ENCODE peak calls at places on chromosomes 12 and 14, in nine cellular contexts. V is activated CD8-positive, alpha-beta memory T cell treated with anti-CD3 and anti-CD28 coated beads, Interleukin-2, amount 50 U/mL, for 48 hours; X is Ammon's horn; D is vagina; G is NCI-H226; W is hippocampal formation; J is left cardiac atrium; T is activated naive CD8-positive, alpha-beta T cell treated with anti-CD3 and anti-CD28 coated beads, Interleukin-2, amount 50 U/mL, for 24 hours; R is activated T-cell treated with anti-CD3 and anti-CD28 coated beads for 1 hour. S is an unnamed sample.

GRCh38 chr12:103858953-103859601 is 18.0 kb upstream of the NT5DC3 start:
- DNase-seq in V (no peak), X (no peak), D (no peak), G (peak), W (no peak), J (peak), T (no peak), R (no peak), S (peak)

GRCh38 chr12:79563021-79563739 is 127.6 kb downstream of the PAWR start:
- DNase-seq in V (no peak), X (no peak), D (no peak), G (no peak), W (no peak), J (no peak), T (no peak), R (no peak), S (no peak)

GRCh38 chr12:31260840-31261239 is 65.1 kb downstream of the SINHCAF start:
- DNase-seq in V (no peak), X (no peak), D (no peak), G (no peak), W (no peak), J (no peak), T (no peak), R (no peak), S (no peak)

GRCh38 chr14:93346926-93347721 is at the start of gene COX8C:
- DNase-seq in V (no peak), X (no peak), D (no peak), G (no peak), W (no peak), J (no peak), T (no peak), R (no peak), S (no peak)

GRCh38 chr12:2453076-2453806 is 341.5 kb upstream of the FKBP4 start:
- DNase-seq in V (no peak), X (no peak), D (no peak), G (no peak), W (no peak), J (no peak), T (no peak), R (no peak), S (no peak)

GRCh38 chr14:73754911-73755360 is 40.8 kb upstream of the PNMA1 start:
- DNase-seq in V (no peak), X (peak), D (no peak), G (no peak), W (peak), J (peak), T (no peak), R (no peak), S (no peak)

GRCh38 chr12:80241576-80242273 is 142.4 kb downstream of the OTOGL start:
- DNase-seq in V (no peak), X (no peak), D (no peak), G (peak), W (no peak), J (no peak), T (no peak), R (no peak), S (no peak)

GRCh38 chr12:53069621-53070410 is 9.4 kb downstream of the SPRYD3 start:
- DNase-seq in V (no peak), X (no peak), D (no peak), G (no peak), W (no peak), J (peak), T (no peak), R (no peak), S (no peak)

GRCh38 chr12:122523280-122523679 is 3.5 kb downstream of the RSRC2 start:
- DNase-seq in V (no peak), X (no peak), D (no peak), G (no peak), W (no peak), J (no peak), T (no peak), R (no peak), S (no peak)

GRCh38 chr14:72173038-72173720 is 240.9 kb downstream of the RGS6 start:
- DNase-seq in V (no peak), X (no peak), D (no peak), G (no peak), W (no peak), J (no peak), T (no peak), R (no peak), S (no peak)

GRCh38 chr14:93056166-93056839 is 59.4 kb downstream of the ITPK1 start:
- DNase-seq in V (no peak), X (no peak), D (no peak), G (no peak), W (no peak), J (no peak), T (no peak), R (no peak), S (no peak)

GRCh38 chr12:62438098-62438692 is 28.4 kb upstream of the MON2 start:
- DNase-seq in V (no peak), X (peak), D (no peak), G (peak), W (peak), J (peak), T (peak), R (peak), S (peak)

GRCh38 chr12:56988207-56988739 is 18.1 kb downstream of the ZBTB39 start:
- DNase-seq in V (no peak), X (no peak), D (peak), G (peak), W (no peak), J (peak), T (no peak), R (no peak), S (no peak)

GRCh38 chr12:111788178-111788654 is 21.5 kb downstream of the ALDH2 start:
- DNase-seq in V (no peak), X (peak), D (no peak), G (no peak), W (peak), J (peak), T (no peak), R (no peak), S (peak)

GRCh38 chr12:120944645-120945217 is 33.6 kb upstream of the HNF1A start:
- DNase-seq in V (peak), X (peak), D (no peak), G (no peak), W (no peak), J (peak), T (peak), R (peak), S (peak)

GRCh38 chr14:103401223-103402214 is 16.3 kb downstream of the MARK3 start:
- DNase-seq in V (no peak), X (no peak), D (no peak), G (peak), W (no peak), J (no peak), T (no peak), R (no peak), S (no peak)

GRCh38 chr12:49359671-49360070 is 7.6 kb upstream of the SPATS2 start:
- DNase-seq in V (peak), X (no peak), D (no peak), G (no peak), W (no peak), J (no peak), T (no peak), R (no peak), S (no peak)

GRCh38 chr14:101973356-101973755 is 9.0 kb downstream of the DYNC1H1 start:
- DNase-seq in V (no peak), X (no peak), D (no peak), G (peak), W (no peak), J (no peak), T (no peak), R (no peak), S (no peak)

GRCh38 chr12:67269632-67270578 is 747 bp downstream of the CAND1 start:
- DNase-seq in V (peak), X (peak), D (no peak), G (peak), W (peak), J (peak), T (peak), R (peak), S (peak)

GRCh38 chr14:88045705-88046104 is 40.8 kb downstream of the GPR65 start:
- DNase-seq in V (no peak), X (peak), D (no peak), G (no peak), W (peak), J (peak), T (no peak), R (no peak), S (no peak)

GRCh38 chr12:132403636-132404434 is 74.4 kb upstream of the GALNT9 start:
- DNase-seq in V (no peak), X (no peak), D (no peak), G (no peak), W (no peak), J (no peak), T (no peak), R (no peak), S (no peak)

GRCh38 chr12:114975974-114976310 is 292.0 kb upstream of the TBX3 start:
- DNase-seq in V (no peak), X (no peak), D (no peak), G (no peak), W (no peak), J (no peak), T (no peak), R (no peak), S (no peak)

GRCh38 chr12:13941258-13942249 is 39.8 kb downstream of the GRIN2B start:
- DNase-seq in V (no peak), X (peak), D (no peak), G (peak), W (no peak), J (peak), T (peak), R (no peak), S (peak)

GRCh38 chr12:4272976-4273650 is 449 bp upstream of the CCND2 start:
- DNase-seq in V (no peak), X (no peak), D (no peak), G (no peak), W (no peak), J (no peak), T (no peak), R (no peak), S (no peak)

GRCh38 chr14:44168566-44168965 is 338.5 kb downstream of the FSCB start:
- DNase-seq in V (no peak), X (no peak), D (no peak), G (peak), W (no peak), J (no peak), T (no peak), R (no peak), S (no peak)

GRCh38 chr12:118494776-118495175 is 118.4 kb downstream of the SUDS3 start:
- DNase-seq in V (no peak), X (no peak), D (no peak), G (no peak), W (no peak), J (no peak), T (no peak), R (no peak), S (no peak)

GRCh38 chr14:104557086-104557485 is 22.5 kb upstream of the C14orf180 start:
- DNase-seq in V (no peak), X (no peak), D (no peak), G (no peak), W (no peak), J (no peak), T (no peak), R (no peak), S (no peak)

GRCh38 chr14:21068521-21069387 is 1.4 kb upstream of the ARHGEF40 start:
- DNase-seq in V (peak), X (peak), D (no peak), G (peak), W (peak), J (peak), T (peak), R (no peak), S (peak)

GRCh38 chr14:21940887-21941855 is 267.6 kb upstream of the OR4E1 start:
- DNase-seq in V (no peak), X (no peak), D (no peak), G (no peak), W (no peak), J (no peak), T (peak), R (peak), S (no peak)

GRCh38 chr12:97312570-97313135 is 150.0 kb upstream of the RMST start:
- DNase-seq in V (no peak), X (no peak), D (no peak), G (no peak), W (no peak), J (no peak), T (no peak), R (no peak), S (no peak)

GRCh38 chr14:25411933-25412757 is 362.2 kb upstream of the STXBP6 start:
- DNase-seq in V (no peak), X (peak), D (no peak), G (no peak), W (peak), J (no peak), T (no peak), R (no peak), S (no peak)

GRCh38 chr14:97331526-97331925 is 534.3 kb downstream of the VRK1 start:
- DNase-seq in V (no peak), X (no peak), D (no peak), G (no peak), W (no peak), J (no peak), T (no peak), R (no peak), S (no peak)

GRCh38 chr12:30752255-30752654 is 2.5 kb downstream of the CAPRIN2 start:
- DNase-seq in V (no peak), X (no peak), D (no peak), G (no peak), W (no peak), J (no peak), T (no peak), R (no peak), S (no peak)

GRCh38 chr14:35534130-35534883 is at the start of gene INSM2:
- DNase-seq in V (peak), X (no peak), D (no peak), G (no peak), W (no peak), J (no peak), T (peak), R (no peak), S (no peak)

GRCh38 chr12:68611094-68611818 is 557 bp downstream of the RAP1B start:
- DNase-seq in V (peak), X (peak), D (no peak), G (peak), W (peak), J (peak), T (peak), R (peak), S (peak)

GRCh38 chr14:63928744-63929174 is 76.0 kb downstream of the SYNE2 start:
- DNase-seq in V (no peak), X (no peak), D (no peak), G (no peak), W (no peak), J (no peak), T (no peak), R (no peak), S (no peak)

GRCh38 chr12:25313591-25313990 is 62.9 kb upstream of the KRAS start:
- DNase-seq in V (no peak), X (no peak), D (no peak), G (no peak), W (no peak), J (no peak), T (no peak), R (no peak), S (no peak)

GRCh38 chr14:63565448-63565847 is 22.3 kb upstream of the PPP2R5E start:
- DNase-seq in V (no peak), X (no peak), D (no peak), G (no peak), W (no peak), J (no peak), T (no peak), R (no peak), S (no peak)

GRCh38 chr12:122138181-122138580 is 35.8 kb downstream of the IL31 start:
- DNase-seq in V (no peak), X (no peak), D (no peak), G (no peak), W (no peak), J (no peak), T (no peak), R (no peak), S (no peak)

S was measured in mucosa of gallbladder.